ENCODE peak calls at places on chromosomes 12 and 14, in five cellular contexts. M is adrenal gland, X is HCT116, Q is colonic mucosa, A is heart left ventricle. J is an unnamed sample.

GRCh38 chr12:42180990-42181611 is 36.4 kb upstream of the GXYLT1 start:
- DNase-seq in A (no peak), X (no peak), M (no peak), Q (no peak), J (no peak)

GRCh38 chr14:71355324-71356201 is 448.3 kb downstream of the PCNX1 start:
- DNase-seq in M (peak), Q (no peak), X (no peak), A (no peak), J (no peak)

GRCh38 chr12:109518820-109519665 is 41.6 kb downstream of the UBE3B start:
- DNase-seq in X (peak), A (no peak), Q (peak), M (peak), J (peak)

GRCh38 chr14:93939304-93940229 is 12.4 kb downstream of the FAM181A start:
- DNase-seq in X (peak), M (peak), Q (peak), A (peak), J (no peak)

GRCh38 chr12:89706551-89707348 is 1.9 kb downstream of the ATP2B1 start:
- DNase-seq in A (no peak), X (no peak), Q (peak), M (peak), J (no peak)

GRCh38 chr12:92496790-92497189 is 206.0 kb upstream of the PLEKHG7 start:
- DNase-seq in M (no peak), A (no peak), X (no peak), Q (no peak), J (no peak)

GRCh38 chr14:101196051-101196450 is 292.5 kb upstream of the RTL1 start:
- DNase-seq in A (no peak), X (no peak), M (no peak), Q (no peak), J (no peak)

GRCh38 chr12:57889541-57889989 is 43.0 kb upstream of the CTDSP2 start:
- DNase-seq in A (peak), M (peak), X (no peak), Q (peak), J (no peak)

GRCh38 chr12:75245108-75245507 is 35.5 kb upstream of the KCNC2 start:
- DNase-seq in M (no peak), A (no peak), X (no peak), Q (no peak), J (no peak)

GRCh38 chr14:99968931-99969330 is 96.3 kb upstream of the EVL start:
- DNase-seq in M (no peak), A (no peak), Q (no peak), X (no peak), J (no peak)

GRCh38 chr12:2011641-2012607 is 7.7 kb upstream of the DCP1B start:
- DNase-seq in X (no peak), Q (no peak), M (no peak), A (no peak), J (no peak)

GRCh38 chr14:101492716-101493115 is 68.6 kb upstream of the DIO3 start:
- DNase-seq in Q (no peak), A (peak), X (no peak), M (no peak), J (no peak)

GRCh38 chr12:11762723-11763326 is 113.4 kb downstream of the ETV6 start:
- DNase-seq in M (no peak), X (no peak), A (no peak), Q (no peak), J (no peak)

GRCh38 chr14:77318006-77318553 is 2.6 kb downstream of the POMT2 start:
- DNase-seq in A (no peak), Q (no peak), M (peak), X (no peak), J (no peak)

GRCh38 chr12:49974231-49974675 is 1.5 kb downstream of the AQP6 start:
- DNase-seq in M (peak), A (peak), X (no peak), Q (peak), J (no peak)

GRCh38 chr14:60508707-60509437 is at the start of gene SIX6:
- DNase-seq in Q (no peak), A (no peak), M (no peak), X (no peak), J (peak)

GRCh38 chr12:122860052-122860853 is 25.0 kb downstream of the HIP1R start:
- DNase-seq in A (peak), M (peak), Q (peak), X (peak), J (no peak)

GRCh38 chr12:103806807-103807206 is 34.2 kb downstream of the NT5DC3 start:
- DNase-seq in M (no peak), X (no peak), A (no peak), Q (no peak), J (no peak)

GRCh38 chr12:64160718-64161060 is 61.4 kb downstream of the KICS2 start:
- DNase-seq in Q (no peak), M (no peak), A (no peak), X (no peak), J (no peak)

GRCh38 chr12:55697686-55698085 is 10.0 kb downstream of the ITGA7 start:
- DNase-seq in Q (no peak), X (no peak), A (no peak), M (no peak), J (no peak)

GRCh38 chr12:54428050-54429013 is 9.3 kb upstream of the ITGA5 start:
- DNase-seq in M (no peak), Q (no peak), X (no peak), A (no peak), J (no peak)

GRCh38 chr12:122449317-122449716 is 26.8 kb upstream of the CLIP1 start:
- DNase-seq in A (no peak), X (peak), M (no peak), Q (peak), J (peak)

GRCh38 chr14:86714575-86714974 is 1184.6 kb downstream of the FLRT2 start:
- DNase-seq in M (no peak), A (no peak), X (no peak), Q (no peak), J (no peak)

GRCh38 chr12:76277480-76277879 is 70.7 kb downstream of the BBS10 start:
- DNase-seq in X (no peak), M (no peak), Q (no peak), A (no peak), J (no peak)

GRCh38 chr14:80054020-80054419 is 157.3 kb downstream of the DIO2 start:
- DNase-seq in Q (no peak), X (no peak), A (no peak), M (no peak), J (no peak)

GRCh38 chr14:80059041-80059440 is 152.3 kb downstream of the DIO2 start:
- DNase-seq in M (no peak), X (no peak), Q (no peak), A (no peak), J (no peak)

GRCh38 chr14:80055226-80055625 is 156.1 kb downstream of the DIO2 start:
- DNase-seq in Q (no peak), X (no peak), A (no peak), M (no peak), J (no peak)

GRCh38 chr14:80055912-80056801 is 155.1 kb downstream of the DIO2 start:
- DNase-seq in A (no peak), M (peak), Q (peak), X (no peak), J (peak)
- TF ChIP-seq CTCF in A (peak), M (peak), Q (peak), X (peak), J (peak)

DNA sequence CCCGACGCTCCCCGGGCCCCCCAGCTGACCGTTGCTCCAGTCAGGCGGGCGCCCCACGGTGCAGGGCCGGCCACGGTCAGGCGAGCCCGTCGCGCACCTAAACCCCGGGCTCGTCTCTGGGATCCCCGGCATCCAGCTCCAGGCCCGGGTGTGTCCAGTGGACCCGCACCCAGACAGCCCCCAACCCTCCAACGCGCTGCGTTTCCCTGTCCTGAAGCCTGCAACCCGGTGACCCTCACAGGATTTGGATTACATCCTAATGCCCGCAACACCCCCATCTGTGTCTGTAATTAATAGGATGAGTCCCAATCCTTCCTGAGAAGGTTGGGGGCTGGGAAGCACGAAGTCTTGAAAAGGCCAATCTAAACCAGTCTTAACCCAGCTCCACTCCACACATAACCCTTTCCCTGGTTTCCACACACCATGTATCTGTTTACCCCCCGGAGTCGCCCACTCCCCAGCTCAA is 10.4 kb downstream of the CPNE6 start:
- DNase-seq in Q (no peak), M (no peak), A (no peak), X (no peak), J (no peak)
- H3K4me3 ChIP-seq in Q (peak), M (no peak), A (peak), X (peak), J (peak)

GRCh38 chr12:118827047-118827446 is 154.3 kb upstream of the SRRM4 start:
- DNase-seq in M (no peak), A (no peak), Q (no peak), X (no peak), J (no peak)

GRCh38 chr12:118816296-118816695 is 165.0 kb upstream of the SRRM4 start:
- DNase-seq in X (no peak), M (no peak), Q (no peak), A (no peak), J (no peak)

DNA sequence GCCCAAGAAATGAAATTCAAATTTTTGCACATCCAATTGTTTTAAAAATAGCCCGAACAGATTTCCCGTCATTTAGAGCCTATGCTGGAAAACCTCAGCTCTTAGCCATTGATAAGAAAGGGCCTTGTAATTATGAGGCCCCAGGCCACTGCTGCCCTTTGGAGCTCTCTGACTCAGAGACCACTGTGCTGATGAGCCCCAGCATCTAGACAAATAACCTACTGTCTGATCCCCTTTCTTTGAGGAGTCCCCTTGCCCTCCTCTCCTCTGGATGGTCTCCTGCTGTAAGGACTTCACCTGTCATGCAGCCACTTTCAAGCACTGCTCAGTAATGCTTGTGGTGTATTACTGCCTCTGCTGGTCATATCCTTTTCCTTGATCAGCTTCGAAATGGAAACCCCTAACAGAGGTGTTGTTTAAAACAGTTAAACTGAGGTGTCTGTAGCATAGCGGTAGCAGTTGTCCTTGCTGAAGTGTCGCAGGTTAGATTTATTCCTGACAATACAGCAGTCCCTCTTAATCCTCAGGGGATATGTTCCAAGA is 159.9 kb upstream of the SRRM4 start:
- DNase-seq in Q (no peak), A (no peak), M (no peak), X (no peak), J (no peak)
- TF ChIP-seq CTCF in Q (no peak), A (no peak), M (no peak), X (no peak), J (no peak)

DNA sequence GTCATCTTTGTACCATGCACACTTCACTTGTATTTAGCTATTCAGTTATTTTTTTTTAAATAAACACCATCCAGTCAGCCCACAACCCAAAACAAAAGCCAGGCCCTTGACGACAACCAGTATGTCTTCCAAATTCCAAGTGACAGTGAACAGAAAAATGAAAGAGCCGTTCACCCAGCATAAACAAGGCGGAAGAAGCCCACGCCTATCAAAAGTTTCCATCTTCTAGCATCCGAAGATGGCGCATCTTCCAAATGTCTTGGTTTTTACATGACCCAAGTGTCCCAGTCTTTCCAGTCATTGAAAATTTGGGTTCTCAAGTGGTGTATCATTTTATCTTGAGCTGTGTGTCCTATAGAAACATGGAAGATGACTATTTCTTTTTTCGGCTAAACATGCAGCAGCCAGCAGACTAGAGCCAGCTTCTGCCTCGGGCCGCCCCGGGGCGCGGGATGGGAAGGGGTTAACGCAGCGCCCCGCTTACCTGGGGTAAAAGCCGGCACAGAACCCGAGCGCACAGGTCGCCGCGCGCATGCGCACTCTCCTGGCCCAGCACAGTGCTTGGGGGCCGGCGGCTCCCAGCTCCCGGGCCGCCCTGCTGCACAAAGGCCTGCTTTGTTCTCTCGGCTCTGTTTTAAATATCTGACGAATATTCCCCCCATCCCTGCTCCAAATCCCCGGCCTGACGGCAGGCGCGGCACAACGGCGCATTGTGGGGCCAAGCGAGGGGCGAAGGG is 164.8 kb downstream of the ZFP36L1 start:
- DNase-seq in M (no peak), A (peak), X (peak), Q (peak), J (peak)
- H3K4me3 ChIP-seq in M (no peak), A (peak), X (peak), Q (peak), J (peak)

DNA sequence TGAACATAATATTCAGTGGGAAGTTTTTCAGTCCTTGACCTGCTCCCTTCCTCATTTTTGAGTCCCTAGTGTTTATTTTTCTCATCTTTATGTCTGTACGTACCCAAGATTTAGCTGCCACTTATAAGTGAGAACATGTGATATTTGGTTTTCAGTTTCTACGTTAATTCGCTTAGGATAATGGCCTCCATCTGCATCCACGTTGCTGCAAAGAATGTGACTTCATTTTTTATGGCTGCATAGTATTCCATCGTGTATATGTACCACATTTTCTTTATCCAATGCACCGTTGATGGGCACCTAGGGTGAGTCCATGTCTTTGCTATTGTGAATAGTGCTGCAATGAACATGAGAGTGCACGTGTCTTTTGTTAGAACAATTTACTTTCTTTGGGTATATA is 30.3 kb downstream of the MIA2 start:
- DNase-seq in A (no peak), Q (no peak), X (no peak), M (no peak), J (no peak)
- TF ChIP-seq CTCF in A (no peak), Q (no peak), X (no peak), M (no peak), J (no peak)

GRCh38 chr12:15936751-15937150 is 25.6 kb downstream of the DERA start:
- DNase-seq in Q (no peak), A (no peak), M (no peak), X (no peak), J (no peak)
- H3K4me3 ChIP-seq in Q (no peak), A (no peak), M (no peak), X (no peak), J (no peak)

GRCh38 chr12:34625116-34625515 is 602.8 kb downstream of the ALG10 start:
- DNase-seq in X (peak), A (no peak), M (no peak), Q (no peak), J (no peak)
- TF ChIP-seq CTCF in X (peak), A (peak), M (no peak), Q (no peak), J (no peak)

GRCh38 chr14:73752297-73752992 is 38.3 kb upstream of the PNMA1 start:
- DNase-seq in A (peak), M (peak), X (no peak), Q (peak), J (no peak)
- H3K4me3 ChIP-seq in A (no peak), M (no peak), X (no peak), Q (no peak), J (no peak)

DNA sequence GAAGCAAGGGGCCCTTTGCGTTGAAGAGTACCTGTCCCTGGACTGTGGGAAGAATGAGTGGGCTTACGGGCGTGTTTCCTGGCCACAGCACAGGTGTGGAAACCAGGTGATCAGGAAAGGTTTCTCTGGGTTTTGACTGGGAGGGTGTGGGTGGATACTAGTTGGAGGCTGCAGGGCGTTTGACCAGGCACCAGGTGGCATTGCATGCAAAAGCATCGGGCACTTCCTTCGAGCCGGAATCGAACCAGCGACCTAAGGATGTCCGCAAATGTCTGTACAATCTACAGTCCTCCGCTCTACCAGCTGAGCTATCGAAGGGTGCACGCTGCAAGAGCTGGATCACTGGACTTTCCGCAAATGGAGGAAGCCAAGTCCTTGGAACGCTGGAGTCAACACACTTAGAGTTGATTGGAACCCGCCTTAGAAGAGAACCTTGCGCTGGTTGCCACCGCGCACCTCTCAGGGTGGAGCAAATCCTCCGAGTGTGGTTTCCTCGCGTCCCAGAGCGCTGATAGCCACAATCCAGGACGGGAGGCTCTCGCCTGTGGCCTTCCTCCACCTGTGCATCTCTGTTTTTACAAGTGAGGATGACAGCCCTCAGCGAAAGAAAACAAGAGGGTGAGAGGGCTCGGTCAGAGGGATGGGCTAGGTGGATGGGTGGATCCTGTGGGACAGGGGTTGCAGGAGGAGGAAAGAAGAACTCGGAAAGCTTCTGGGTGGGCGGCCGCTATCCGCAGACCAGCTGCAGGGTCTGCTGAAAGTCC is 21.2 kb upstream of the RNASE4 start:
- DNase-seq in Q (peak), X (peak), A (peak), M (peak), J (no peak)
- TF ChIP-seq CTCF in Q (peak), X (peak), A (peak), M (peak), J (peak)

J was measured in retinal pigment epithelial cell.